ENCODE peak calls at places on chromosomes 16 and 17, in seven cellular contexts. B is NCI-H1105; K is LoVo; C is EH; R is stimulated activated CD4-positive, alpha-beta T cell treated with anti-CD3 and anti-CD28 coated beads, Interleukin-1b, Interleukin-23, amount 100 ng/mL, for 1 hour; V is activated CD4-positive, alpha-beta T cell treated with anti-CD3 and anti-CD28 coated beads, Interleukin-2, amount 10 ng/mL, durations not matched to agents 7 days and 5 days; Q is AML-193. X is an unnamed sample.

GRCh38 chr16:22983614-22984013 is 165.6 kb downstream of the USP31 start:
- DNase-seq in K (no peak), C (no peak), R (no peak), Q (no peak), V (no peak), B (no peak), X (no peak)

GRCh38 chr16:56988161-56988947 is 1.0 kb upstream of the NLRC5 start:
- DNase-seq in B (no peak), R (no peak), K (no peak), C (peak), Q (no peak), V (no peak), X (no peak)

GRCh38 chr16:30096105-30096861 is at the start of gene YPEL3:
- DNase-seq in C (peak), Q (peak), K (peak), R (peak), V (peak), B (peak), X (no peak)

GRCh38 chr17:17811381-17812210 is 25.2 kb downstream of the SREBF1 start:
- DNase-seq in V (no peak), Q (no peak), C (no peak), B (no peak), K (no peak), R (no peak), X (no peak)

GRCh38 chr17:81481011-81481799 is 31.4 kb downstream of the ACTG1 start:
- DNase-seq in B (peak), Q (peak), V (peak), C (peak), R (peak), K (no peak), X (peak)

GRCh38 chr16:56608876-56609462 is 585 bp downstream of the MT2A start:
- DNase-seq in V (no peak), Q (no peak), R (no peak), K (no peak), B (no peak), C (peak), X (no peak)

GRCh38 chr16:89860747-89861304 is 12.6 kb upstream of the TCF25 start:
- DNase-seq in C (peak), Q (peak), B (peak), K (peak), R (peak), V (peak), X (no peak)

GRCh38 chr16:84883301-84883700 is 63.5 kb downstream of the CRISPLD2 start:
- DNase-seq in V (no peak), Q (no peak), C (peak), B (no peak), K (no peak), R (no peak), X (no peak)

GRCh38 chr17:67467500-67468481 is 90.7 kb downstream of the PITPNC1 start:
- DNase-seq in B (no peak), C (no peak), R (no peak), V (no peak), K (no peak), Q (no peak), X (peak)

GRCh38 chr17:81123052-81124048 is 42.0 kb upstream of the PVALEF start:
- DNase-seq in V (no peak), Q (no peak), C (no peak), K (no peak), B (no peak), R (no peak), X (no peak)

GRCh38 chr17:35872581-35872980 is 3.9 kb upstream of the HEATR9 start:
- DNase-seq in K (no peak), B (no peak), Q (no peak), V (no peak), C (no peak), R (no peak), X (no peak)

GRCh38 chr17:45149669-45150603 is 1.7 kb downstream of the HEXIM1 start:
- DNase-seq in R (no peak), V (peak), B (no peak), C (peak), K (no peak), Q (peak), X (no peak)

GRCh38 chr16:88807142-88807625 is 3.6 kb downstream of the CDT1 start:
- DNase-seq in Q (no peak), K (no peak), B (no peak), V (no peak), R (no peak), C (no peak), X (no peak)

GRCh38 chr16:48064971-48065370 is 90.8 kb downstream of the ABCC12 start:
- DNase-seq in R (no peak), K (no peak), Q (no peak), C (peak), B (no peak), V (no peak), X (no peak)

GRCh38 chr17:45246861-45247428 is 14.9 kb downstream of the SPATA32 start:
- DNase-seq in R (no peak), Q (no peak), V (peak), K (no peak), B (peak), C (no peak), X (no peak)

GRCh38 chr16:89132194-89133005 is 38.7 kb downstream of the ACSF3 start:
- DNase-seq in Q (no peak), K (no peak), B (no peak), R (no peak), C (no peak), V (no peak), X (no peak)

X was measured in Jurkat, Clone E6-1.